ENCODE peak calls at places on chromosomes 4 and X, in four cellular contexts. I, M, B and O are unnamed samples.

GRCh38 chr4:180665481-180665880 is 1577.7 kb upstream of the TENM3 start:
- DNase-seq in I (no peak), M (no peak), B (no peak), O (no peak)

GRCh38 chr4:121049072-121049599 is 23.2 kb downstream of the NDNF start:
- DNase-seq in I (no peak), M (no peak), B (no peak), O (no peak)

GRCh38 chrX:53166103-53166502 is 58.9 kb downstream of the KDM5C start:
- DNase-seq in I (no peak), M (no peak), B (no peak), O (no peak)

GRCh38 chrX:54785901-54786300 is 12.2 kb downstream of the ITIH6 start:
- DNase-seq in I (no peak), M (peak), B (peak), O (peak)

GRCh38 chr4:1833307-1834046 is 22.5 kb downstream of the LETM1 start:
- DNase-seq in I (no peak), M (no peak), B (no peak), O (no peak)

GRCh38 chrX:68571292-68572256 is 72.7 kb downstream of the YIPF6 start:
- DNase-seq in I (peak), M (no peak), B (no peak), O (peak)

GRCh38 chr4:108165601-108166000 is 3.1 kb downstream of the LEF1 start:
- DNase-seq in I (no peak), M (no peak), B (no peak), O (no peak)

GRCh38 chr4:2434420-2434819 is 15.7 kb downstream of the CFAP99 start:
- DNase-seq in I (no peak), M (no peak), B (no peak), O (no peak)

GRCh38 chr4:149555146-149555545 is 260.5 kb downstream of the IQCM start:
- DNase-seq in I (no peak), M (no peak), B (no peak), O (no peak)

GRCh38 chr4:108861339-108861738 is 98.5 kb upstream of the ETNPPL start:
- DNase-seq in I (no peak), M (no peak), B (peak), O (peak)

GRCh38 chrX:16196829-16197228 is 29.5 kb downstream of the MAGEB17 start:
- DNase-seq in I (no peak), M (no peak), B (no peak), O (no peak)

GRCh38 chr4:20418865-20419451 is 167.3 kb downstream of the SLIT2 start:
- DNase-seq in I (no peak), M (peak), B (peak), O (peak)

GRCh38 chrX:10050481-10050880 is 83.3 kb downstream of the CLDN34 start:
- DNase-seq in I (no peak), M (no peak), B (no peak), O (no peak)

GRCh38 chr4:156185514-156185913 is 231.8 kb upstream of the CTSO start:
- DNase-seq in I (no peak), M (no peak), B (no peak), O (no peak)

GRCh38 chr4:56272003-56272402 is 115.3 kb downstream of the AASDH start:
- DNase-seq in I (no peak), M (no peak), B (peak), O (no peak)

GRCh38 chr4:94635172-94635571 is 122.6 kb upstream of the BMPR1B start:
- DNase-seq in I (no peak), M (no peak), B (no peak), O (no peak)

GRCh38 chr4:24573582-24573981 is 10.8 kb downstream of the DHX15 start:
- DNase-seq in I (no peak), M (no peak), B (no peak), O (no peak)

GRCh38 chr4:156103306-156103705 is 149.6 kb upstream of the CTSO start:
- DNase-seq in I (no peak), M (no peak), B (no peak), O (no peak)

GRCh38 chr4:55770662-55771061 is 48.9 kb upstream of the EXOC1L start:
- DNase-seq in I (no peak), M (no peak), B (no peak), O (no peak)

GRCh38 chrX:149633511-149633910 is 1.9 kb upstream of the TMEM185A start:
- DNase-seq in I (no peak), M (no peak), B (no peak), O (no peak)

GRCh38 chr4:39542633-39543393 is 15.6 kb upstream of the UGDH start:
- DNase-seq in I (no peak), M (no peak), B (no peak), O (peak)

GRCh38 chr4:185470503-185471195 is 884 bp downstream of the CCDC110 start:
- DNase-seq in I (peak), M (no peak), B (peak), O (peak)

GRCh38 chr4:2535386-2536192 is 858 bp upstream of the FAM193A start:
- DNase-seq in I (peak), M (peak), B (peak), O (peak)

GRCh38 chrX:74363914-74364313 is 57.4 kb upstream of the SLC16A2 start:
- DNase-seq in I (no peak), M (no peak), B (no peak), O (no peak)

GRCh38 chrX:134625315-134625718 is 33.0 kb downstream of the PLAC1 start:
- DNase-seq in I (peak), M (no peak), B (no peak), O (no peak)

GRCh38 chr4:102759835-102760644 is 728 bp downstream of the MANBA start:
- DNase-seq in I (peak), M (peak), B (peak), O (peak)

GRCh38 chrX:116285506-116285905 is 115.0 kb downstream of the AGTR2 start:
- DNase-seq in I (no peak), M (no peak), B (no peak), O (no peak)

GRCh38 chrX:110795645-110796510 is at the start of gene CHRDL1:
- DNase-seq in I (no peak), M (no peak), B (peak), O (peak)

GRCh38 chrX:38662640-38663039 is 101.3 kb downstream of the TSPAN7 start:
- DNase-seq in I (no peak), M (no peak), B (no peak), O (no peak)